ENCODE peak calls at places on chromosomes 6 and 20, in six cellular contexts. U is T follicular helper cell, V is midbrain, H is T-cell, R is left ventricle myocardium inferior, Z is Kasumi-1. F is an unnamed sample.

GRCh38 chr6:93787841-93788240 is 368.5 kb upstream of the EPHA7 start:
- DNase-seq in U (no peak), V (no peak), H (no peak), R (no peak), Z (no peak), F (no peak)

GRCh38 chr6:112298816-112299281 is 44.5 kb upstream of the LAMA4 start:
- DNase-seq in U (no peak), V (no peak), H (no peak), R (no peak), Z (no peak), F (no peak)

GRCh38 chr6:1608976-1609661 is 596 bp upstream of the FOXC1 start:
- DNase-seq in U (no peak), V (no peak), H (no peak), R (no peak), Z (no peak), F (no peak)

GRCh38 chr6:124823240-124824105 is 138.8 kb upstream of the RNF217 start:
- DNase-seq in U (no peak), V (no peak), H (no peak), R (no peak), Z (no peak), F (no peak)

GRCh38 chr6:19214231-19214630 is 622.9 kb upstream of the ID4 start:
- DNase-seq in U (no peak), V (no peak), H (no peak), R (no peak), Z (no peak), F (no peak)

GRCh38 chr20:14879020-14879697 is 541.7 kb upstream of the FLRT3 start:
- DNase-seq in U (no peak), V (no peak), H (no peak), R (no peak), Z (no peak), F (no peak)

GRCh38 chr20:52572687-52573086 is 381.1 kb upstream of the ZFP64 start:
- DNase-seq in U (no peak), V (no peak), H (no peak), R (no peak), Z (no peak), F (no peak)

GRCh38 chr20:33827109-33827508 is 16.0 kb downstream of the CHMP4B start:
- DNase-seq in U (no peak), V (no peak), H (no peak), R (no peak), Z (no peak), F (no peak)

GRCh38 chr6:37525460-37526357 is 26.0 kb upstream of the CCDC167 start:
- DNase-seq in U (no peak), V (no peak), H (no peak), R (no peak), Z (peak; percentile 48), F (no peak)

GRCh38 chr6:35049885-35050284 is 91.3 kb downstream of the TCP11 start:
- DNase-seq in U (no peak), V (peak; percentile 68), H (no peak), R (peak; percentile 65), Z (no peak), F (no peak)

GRCh38 chr20:62816031-62816878 is 595 bp upstream of the COL9A3 start:
- DNase-seq in U (no peak), V (no peak), H (no peak), R (no peak), Z (peak; percentile 17), F (no peak)

GRCh38 chr6:1686117-1687098 is 76.7 kb downstream of the FOXC1 start:
- DNase-seq in U (no peak), V (no peak), H (no peak), R (peak; percentile 21), Z (peak; percentile 29), F (no peak)

GRCh38 chr20:63533871-63534393 is 3.2 kb downstream of the PTK6 start:
- DNase-seq in U (no peak), V (no peak), H (no peak), R (no peak), Z (no peak), F (no peak)

GRCh38 chr6:118187568-118188164 is 280.6 kb downstream of the SLC35F1 start:
- DNase-seq in U (no peak), V (no peak), H (no peak), R (no peak), Z (no peak), F (no peak)

GRCh38 chr6:4612636-4613171 is 163.5 kb upstream of the CDYL start:
- DNase-seq in U (no peak), V (no peak), H (no peak), R (no peak), Z (no peak), F (no peak)

GRCh38 chr20:35576816-35577215 is 34.9 kb downstream of the ERGIC3 start:
- DNase-seq in U (no peak), V (no peak), H (no peak), R (no peak), Z (no peak), F (no peak)

GRCh38 chr20:50278684-50279531 is 88.3 kb downstream of the CEBPB start:
- DNase-seq in U (no peak), V (no peak), H (no peak), R (peak; percentile 85), Z (no peak), F (no peak)

GRCh38 chr20:57868310-57868709 is 158.5 kb upstream of the PMEPA1 start:
- DNase-seq in U (no peak), V (no peak), H (no peak), R (no peak), Z (no peak), F (no peak)

GRCh38 chr6:114144887-114145851 is 174.2 kb upstream of the HDAC2 start:
- DNase-seq in U (no peak), V (no peak), H (no peak), R (no peak), Z (no peak), F (no peak)

GRCh38 chr6:113668712-113669408 is 188.3 kb upstream of the MARCKS start:
- DNase-seq in U (no peak), V (no peak), H (no peak), R (no peak), Z (no peak), F (no peak)

GRCh38 chr6:159970659-159971063 is 1.8 kb downstream of the IGF2R start:
- DNase-seq in U (no peak), V (no peak), H (no peak), R (no peak), Z (no peak), F (no peak)

GRCh38 chr6:21208114-21208795 is 385.3 kb upstream of the SOX4 start:
- DNase-seq in U (no peak), V (no peak), H (no peak), R (no peak), Z (no peak), F (no peak)

GRCh38 chr6:112337209-112337638 is 9.9 kb upstream of the RFPL4B start:
- DNase-seq in U (no peak), V (peak; percentile 86), H (no peak), R (peak; percentile 27), Z (peak; percentile 54), F (no peak)

GRCh38 chr6:34226731-34227586 is 9.7 kb upstream of the HMGA1 start:
- DNase-seq in U (no peak), V (no peak), H (no peak), R (no peak), Z (no peak), F (no peak)

GRCh38 chr6:18976091-18976490 is 588.9 kb downstream of the RNF144B start:
- DNase-seq in U (no peak), V (no peak), H (no peak), R (no peak), Z (no peak), F (no peak)

GRCh38 chr6:149963212-149963461 is 606 bp upstream of the ULBP1 start:
- DNase-seq in U (no peak), V (no peak), H (peak; percentile 15), R (no peak), Z (no peak), F (peak; percentile 33)

GRCh38 chr20:36784116-36784515 is 10.6 kb upstream of the DSN1 start:
- DNase-seq in U (no peak), V (no peak), H (no peak), R (no peak), Z (no peak), F (no peak)

GRCh38 chr6:84449220-84449619 is 221.8 kb upstream of the CEP162 start:
- DNase-seq in U (no peak), V (no peak), H (no peak), R (no peak), Z (no peak), F (no peak)

GRCh38 chr6:96211341-96211740 is 195.6 kb downstream of the FUT9 start:
- DNase-seq in U (no peak), V (no peak), H (no peak), R (no peak), Z (no peak), F (no peak)

GRCh38 chr20:36310215-36310981 is 4.3 kb downstream of the DLGAP4 start:
- DNase-seq in U (no peak), V (no peak), H (no peak), R (no peak), Z (no peak), F (no peak)

GRCh38 chr6:19465760-19466159 is 371.4 kb upstream of the ID4 start:
- DNase-seq in U (no peak), V (no peak), H (no peak), R (no peak), Z (no peak), F (no peak)